ENCODE peak calls at places on chromosome 18, in nine cellular contexts. H, G, Q, W, B, A, I, K and U are unnamed samples.

GRCh38 chr18:12491611-12492435 is 84.1 kb downstream of the PRELID3A start:
- DNase-seq in H (no peak), G (no peak), Q (no peak), W (no peak), B (no peak), A (no peak), I (no peak), K (no peak), U (no peak)

GRCh38 chr18:3499498-3499897 is 49.5 kb downstream of the TGIF1 start:
- DNase-seq in H (no peak), G (no peak), Q (no peak), W (peak), B (no peak), A (no peak), I (no peak), K (no peak), U (no peak)

GRCh38 chr18:3367491-3368091 is 82.4 kb upstream of the TGIF1 start:
- DNase-seq in H (no peak), G (no peak), Q (no peak), W (peak), B (no peak), A (peak), I (no peak), K (no peak), U (no peak)

GRCh38 chr18:63253428-63254372 is 65.9 kb downstream of the BCL2 start:
- DNase-seq in H (no peak), G (no peak), Q (no peak), W (peak), B (no peak), A (no peak), I (no peak), K (no peak), U (peak)

GRCh38 chr18:52339891-52340371 is at the start of gene DCC:
- DNase-seq in H (peak), G (peak), Q (peak), W (no peak), B (no peak), A (no peak), I (peak), K (peak), U (peak)

GRCh38 chr18:76529433-76529811 is 34.4 kb upstream of the ZNF516 start:
- DNase-seq in H (no peak), G (no peak), Q (no peak), W (no peak), B (no peak), A (no peak), I (no peak), K (no peak), U (no peak)

GRCh38 chr18:61896767-61897166 is 4.0 kb upstream of the RNF152 start:
- DNase-seq in H (no peak), G (peak), Q (no peak), W (peak), B (no peak), A (no peak), I (peak), K (no peak), U (no peak)

GRCh38 chr18:12604445-12605007 is 53.4 kb downstream of the SPIRE1 start:
- DNase-seq in H (no peak), G (no peak), Q (no peak), W (no peak), B (no peak), A (no peak), I (no peak), K (no peak), U (no peak)

GRCh38 chr18:11042247-11042646 is 107.1 kb downstream of the PIEZO2 start:
- DNase-seq in H (no peak), G (no peak), Q (no peak), W (peak), B (no peak), A (no peak), I (no peak), K (no peak), U (no peak)

GRCh38 chr18:63119647-63120046 is 199.9 kb downstream of the BCL2 start:
- DNase-seq in H (peak), G (no peak), Q (peak), W (peak), B (no peak), A (peak), I (no peak), K (no peak), U (peak)

GRCh38 chr18:29181151-29181901 is 1004.4 kb upstream of the CDH2 start:
- DNase-seq in H (no peak), G (no peak), Q (no peak), W (peak), B (no peak), A (no peak), I (no peak), K (no peak), U (no peak)

GRCh38 chr18:75269140-75269676 is 58.6 kb downstream of the TSHZ1 start:
- DNase-seq in H (no peak), G (no peak), Q (no peak), W (no peak), B (no peak), A (no peak), I (no peak), K (no peak), U (no peak)

GRCh38 chr18:73670536-73670935 is 477.1 kb downstream of the FBXO15 start:
- DNase-seq in H (no peak), G (no peak), Q (no peak), W (no peak), B (no peak), A (no peak), I (no peak), K (no peak), U (no peak)

GRCh38 chr18:35582899-35583558 is 1.5 kb downstream of the GALNT1 start:
- DNase-seq in H (no peak), G (no peak), Q (peak), W (peak), B (no peak), A (no peak), I (peak), K (no peak), U (no peak)

GRCh38 chr18:79626905-79627749 is 52.5 kb upstream of the CTDP1 start:
- DNase-seq in H (no peak), G (no peak), Q (no peak), W (no peak), B (peak), A (no peak), I (no peak), K (no peak), U (no peak)

GRCh38 chr18:59011786-59012185 is 127.9 kb upstream of the SEC11C start:
- DNase-seq in H (no peak), G (no peak), Q (no peak), W (no peak), B (no peak), A (no peak), I (no peak), K (no peak), U (no peak)

GRCh38 chr18:11905613-11906012 is 2.5 kb downstream of the MPPE1 start:
- DNase-seq in H (no peak), G (no peak), Q (no peak), W (no peak), B (no peak), A (no peak), I (no peak), K (no peak), U (no peak)

GRCh38 chr18:58847383-58848071 is 17.1 kb upstream of the ZNF532 start:
- DNase-seq in H (peak), G (no peak), Q (no peak), W (no peak), B (no peak), A (no peak), I (peak), K (peak), U (no peak)